ENCODE peak calls at places on chromosome 6, in ten cellular contexts. Y is retinal pigment epithelial cell, A is IMR-90, S is ovary, D is astrocyte of the spinal cord, N is B cell, I is omental fat pad, X is nephron progenitor cell, C is transverse colon, M is mesothelial cell of epicardium. H is an unnamed sample.

GRCh38 chr6:56714982-56715456 is 72.3 kb upstream of the DST start:
- DNase-seq in Y (peak), A (peak), S (no peak), D (peak), N (no peak), I (no peak), X (no peak), C (no peak), M (no peak), H (peak)

GRCh38 chr6:42693725-42694323 is 28.6 kb downstream of the PRPH2 start:
- DNase-seq in Y (no peak), A (no peak), S (no peak), D (no peak), N (no peak), I (no peak), X (no peak), C (no peak), M (no peak), H (no peak)

GRCh38 chr6:73579851-73580246 is 59.0 kb upstream of the EEF1A1 start:
- DNase-seq in Y (peak), A (peak), S (peak), D (peak), N (no peak), I (no peak), X (no peak), C (no peak), M (no peak), H (peak)

GRCh38 chr6:89069536-89070163 is 10.9 kb upstream of the PNRC1 start:
- DNase-seq in Y (no peak), A (no peak), S (no peak), D (no peak), N (no peak), I (no peak), X (no peak), C (no peak), M (no peak), H (no peak)

GRCh38 chr6:123904228-123904627 is 100.6 kb downstream of the NKAIN2 start:
- DNase-seq in Y (no peak), A (no peak), S (no peak), D (no peak), N (no peak), I (no peak), X (no peak), C (no peak), M (no peak), H (no peak)

GRCh38 chr6:161233986-161234620 is 39.8 kb downstream of the AGPAT4 start:
- DNase-seq in Y (peak), A (peak), S (peak), D (peak), N (no peak), I (peak), X (no peak), C (peak), M (peak), H (no peak)

GRCh38 chr6:52584203-52584602 is 7.3 kb upstream of the TRAM2 start:
- DNase-seq in Y (no peak), A (no peak), S (no peak), D (no peak), N (no peak), I (no peak), X (no peak), C (no peak), M (no peak), H (no peak)

GRCh38 chr6:104855507-104855906 is 4.2 kb downstream of the HACE1 start:
- DNase-seq in Y (peak), A (peak), S (no peak), D (peak), N (no peak), I (no peak), X (no peak), C (no peak), M (no peak), H (no peak)

GRCh38 chr6:111731404-111732195 is 125.9 kb upstream of the TRAF3IP2 start:
- DNase-seq in Y (no peak), A (peak), S (no peak), D (peak), N (peak), I (no peak), X (no peak), C (no peak), M (no peak), H (no peak)

GRCh38 chr6:72776456-72776855 is 154.6 kb downstream of the KCNQ5 start:
- DNase-seq in Y (no peak), A (no peak), S (no peak), D (no peak), N (no peak), I (no peak), X (no peak), C (no peak), M (no peak), H (no peak)

GRCh38 chr6:125794342-125795137 is 3.8 kb downstream of the NCOA7 start:
- DNase-seq in Y (no peak), A (peak), S (no peak), D (no peak), N (no peak), I (no peak), X (no peak), C (no peak), M (no peak), H (no peak)

GRCh38 chr6:153231048-153231635 is 100.1 kb upstream of the RGS17 start:
- DNase-seq in Y (peak), A (peak), S (no peak), D (peak), N (no peak), I (peak), X (peak), C (peak), M (peak), H (peak)

GRCh38 chr6:14282326-14282725 is 164.8 kb downstream of the CD83 start:
- DNase-seq in Y (no peak), A (no peak), S (no peak), D (no peak), N (no peak), I (no peak), X (no peak), C (no peak), M (no peak), H (no peak)

GRCh38 chr6:47168176-47168575 is 126.0 kb upstream of the ADGRF1 start:
- DNase-seq in Y (peak), A (peak), S (peak), D (peak), N (no peak), I (peak), X (no peak), C (peak), M (no peak), H (peak)

GRCh38 chr6:126020305-126021050 is 34.1 kb downstream of the TRMT11 start:
- DNase-seq in Y (no peak), A (peak), S (no peak), D (peak), N (no peak), I (no peak), X (no peak), C (no peak), M (no peak), H (no peak)

GRCh38 chr6:135251964-135252429 is 70.9 kb downstream of the MYB start:
- DNase-seq in Y (no peak), A (peak), S (no peak), D (peak), N (no peak), I (no peak), X (no peak), C (peak), M (no peak), H (no peak)

GRCh38 chr6:7311171-7311570 is 1.8 kb downstream of the SSR1 start:
- DNase-seq in Y (no peak), A (no peak), S (no peak), D (peak), N (no peak), I (no peak), X (no peak), C (no peak), M (no peak), H (no peak)

GRCh38 chr6:27766405-27766804 is 145.8 kb downstream of the OR2B2 start:
- DNase-seq in Y (no peak), A (no peak), S (no peak), D (no peak), N (no peak), I (no peak), X (no peak), C (no peak), M (no peak), H (no peak)

GRCh38 chr6:340991-341827 is 48.9 kb downstream of the DUSP22 start:
- DNase-seq in Y (no peak), A (no peak), S (no peak), D (no peak), N (peak), I (no peak), X (no peak), C (peak), M (no peak), H (no peak)

GRCh38 chr6:145842693-145843546 is 28.3 kb upstream of the FBXO30 start:
- DNase-seq in Y (no peak), A (peak), S (no peak), D (no peak), N (no peak), I (no peak), X (no peak), C (no peak), M (no peak), H (no peak)

GRCh38 chr6:1311400-1312192 is at the start of gene FOXQ1:
- DNase-seq in Y (no peak), A (peak), S (no peak), D (peak), N (peak), I (no peak), X (peak), C (peak), M (peak), H (peak)

GRCh38 chr6:137853569-137854213 is 13.4 kb upstream of the TNFAIP3 start:
- DNase-seq in Y (no peak), A (peak), S (no peak), D (peak), N (no peak), I (no peak), X (no peak), C (no peak), M (no peak), H (no peak)

GRCh38 chr6:123926000-123926399 is 122.3 kb downstream of the NKAIN2 start:
- DNase-seq in Y (no peak), A (peak), S (no peak), D (peak), N (no peak), I (no peak), X (no peak), C (no peak), M (no peak), H (no peak)

GRCh38 chr6:166936079-166936787 is 20.1 kb downstream of the RNASET2 start:
- DNase-seq in Y (no peak), A (no peak), S (no peak), D (no peak), N (peak), I (no peak), X (peak), C (no peak), M (no peak), H (no peak)

GRCh38 chr6:6285679-6286078 is 34.8 kb downstream of the F13A1 start:
- DNase-seq in Y (no peak), A (no peak), S (no peak), D (no peak), N (no peak), I (no peak), X (no peak), C (no peak), M (no peak), H (no peak)

GRCh38 chr6:10347561-10348327 is 67.1 kb downstream of the TFAP2A start:
- DNase-seq in Y (no peak), A (peak), S (no peak), D (no peak), N (no peak), I (no peak), X (no peak), C (no peak), M (no peak), H (no peak)

GRCh38 chr6:18785810-18786490 is 398.8 kb downstream of the RNF144B start:
- DNase-seq in Y (no peak), A (no peak), S (no peak), D (no peak), N (no peak), I (no peak), X (no peak), C (no peak), M (no peak), H (no peak)

GRCh38 chr6:30591008-30591407 is 19.8 kb downstream of the ABCF1 start:
- DNase-seq in Y (no peak), A (peak), S (no peak), D (peak), N (no peak), I (no peak), X (no peak), C (no peak), M (peak), H (peak)

GRCh38 chr6:168016756-168017525 is 19.5 kb downstream of the KIF25 start:
- DNase-seq in Y (no peak), A (no peak), S (no peak), D (peak), N (no peak), I (no peak), X (no peak), C (no peak), M (no peak), H (no peak)

GRCh38 chr6:162798546-162798945 is 70.8 kb downstream of the PACRG start:
- DNase-seq in Y (no peak), A (no peak), S (no peak), D (no peak), N (no peak), I (no peak), X (no peak), C (no peak), M (no peak), H (no peak)

GRCh38 chr6:44234101-44235090 is 11.0 kb downstream of the SLC29A1 start:
- DNase-seq in Y (no peak), A (peak), S (peak), D (peak), N (no peak), I (no peak), X (peak), C (peak), M (no peak), H (peak)

GRCh38 chr6:69796081-69796626 is 656 bp downstream of the LMBRD1 start:
- DNase-seq in Y (no peak), A (peak), S (no peak), D (peak), N (peak), I (peak), X (no peak), C (peak), M (no peak), H (peak)

GRCh38 chr6:20755631-20756030 is 221.4 kb downstream of the CDKAL1 start:
- DNase-seq in Y (no peak), A (peak), S (no peak), D (peak), N (no peak), I (no peak), X (no peak), C (no peak), M (no peak), H (no peak)

GRCh38 chr6:130967502-130968469 is 95.3 kb downstream of the EPB41L2 start:
- DNase-seq in Y (no peak), A (peak), S (no peak), D (no peak), N (no peak), I (no peak), X (no peak), C (no peak), M (no peak), H (no peak)

GRCh38 chr6:141326426-141326825 is 806.3 kb upstream of the GJE1 start:
- DNase-seq in Y (peak), A (peak), S (peak), D (peak), N (peak), I (peak), X (no peak), C (no peak), M (no peak), H (peak)

GRCh38 chr6:16128759-16129622 is at the start of gene MYLIP:
- DNase-seq in Y (peak), A (peak), S (peak), D (peak), N (peak), I (peak), X (peak), C (peak), M (peak), H (peak)

GRCh38 chr6:16127471-16127870 is 1.4 kb upstream of the MYLIP start:
- DNase-seq in Y (no peak), A (no peak), S (no peak), D (no peak), N (no peak), I (no peak), X (no peak), C (no peak), M (no peak), H (no peak)

GRCh38 chr6:16130932-16131387 is 2.1 kb downstream of the MYLIP start:
- DNase-seq in Y (peak), A (peak), S (peak), D (peak), N (peak), I (no peak), X (peak), C (peak), M (no peak), H (peak)

GRCh38 chr6:16130437-16130891 is 1.6 kb downstream of the MYLIP start:
- DNase-seq in Y (no peak), A (no peak), S (no peak), D (peak), N (no peak), I (no peak), X (peak), C (peak), M (no peak), H (peak)

DNA sequence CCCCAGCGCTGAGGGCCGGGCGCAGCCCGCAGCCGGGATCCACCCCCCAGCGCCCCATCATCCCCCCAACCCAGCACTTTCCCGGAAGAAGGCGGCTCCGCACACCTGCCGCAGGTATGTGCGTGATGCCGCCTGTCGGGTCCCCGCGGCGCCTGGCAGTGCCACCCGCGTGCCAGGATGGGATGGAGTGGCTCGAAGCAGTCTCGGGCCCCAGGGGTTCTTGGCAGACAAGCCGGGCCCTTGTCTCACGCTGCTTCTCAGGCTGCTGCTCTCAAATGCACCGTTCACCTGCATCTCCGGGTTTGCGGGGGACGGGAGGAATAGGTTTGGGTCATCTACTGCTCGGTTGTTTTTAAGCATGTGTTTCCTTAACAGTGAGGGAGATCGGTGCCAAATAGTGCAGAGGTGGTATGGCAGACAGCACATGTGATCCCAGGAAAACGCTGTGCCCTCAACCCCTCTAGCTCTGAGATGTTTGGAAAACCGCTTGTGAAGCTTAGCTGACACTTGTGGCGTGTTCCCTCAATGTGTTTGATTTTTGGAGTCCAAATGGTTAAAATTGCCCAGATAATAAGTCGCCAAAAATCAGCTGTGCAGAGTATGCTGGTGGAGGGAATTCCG is 847 bp downstream of the MYLIP start:
- DNase-seq in Y (no peak), A (peak), S (peak), D (peak), N (no peak), I (no peak), X (no peak), C (peak), M (peak), H (peak)
- TF ChIP-seq CTCF in Y (no peak), A (no peak), S (no peak), D (no peak), N (no peak), I (no peak), X (no peak), C (no peak), M (no peak), H (no peak)

GRCh38 chr6:117191009-117191408 is 74.3 kb upstream of the VGLL2 start:
- DNase-seq in Y (no peak), A (no peak), S (no peak), D (no peak), N (no peak), I (no peak), X (no peak), C (no peak), M (no peak), H (no peak)

GRCh38 chr6:117191448-117191847 is 73.9 kb upstream of the VGLL2 start:
- DNase-seq in Y (no peak), A (no peak), S (no peak), D (no peak), N (no peak), I (no peak), X (no peak), C (no peak), M (no peak), H (no peak)

DNA sequence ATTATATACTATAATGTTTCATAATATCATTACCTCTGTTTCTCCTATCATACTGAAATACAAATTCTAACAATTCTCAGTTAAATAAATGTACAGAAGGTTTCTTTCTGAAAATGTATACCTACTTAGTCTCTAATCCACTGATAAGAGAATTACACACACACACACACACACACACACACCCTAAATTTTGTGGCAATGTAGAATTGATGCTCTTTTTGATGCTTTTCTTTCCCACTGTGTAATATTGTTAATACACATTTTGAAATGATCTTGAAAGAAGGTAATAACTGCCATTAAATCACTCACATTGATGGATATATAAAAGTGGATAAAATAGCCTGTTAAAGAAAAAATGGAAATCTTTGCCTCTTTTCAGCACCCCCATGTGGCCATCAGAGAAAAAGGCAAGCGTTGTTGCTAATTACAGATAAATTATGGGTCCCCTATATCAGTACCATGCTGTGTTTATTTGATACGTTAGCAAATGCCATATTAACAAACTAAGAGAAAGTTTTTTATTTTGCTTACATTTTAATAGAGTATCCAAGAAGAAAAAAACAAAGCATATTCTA is 76.6 kb upstream of the VGLL2 start:
- DNase-seq in Y (no peak), A (no peak), S (no peak), D (no peak), N (no peak), I (no peak), X (no peak), C (no peak), M (no peak), H (no peak)
- TF ChIP-seq CTCF in Y (peak), A (peak), S (no peak), D (peak), N (no peak), I (no peak), X (peak), C (peak), M (peak), H (peak)

GRCh38 chr6:3061501-3061941 is 6.8 kb upstream of the RIPK1 start:
- DNase-seq in Y (peak), A (peak), S (no peak), D (peak), N (no peak), I (no peak), X (no peak), C (no peak), M (no peak), H (peak)
- TF ChIP-seq CTCF in Y (peak), A (peak), S (no peak), D (peak), N (no peak), I (no peak), X (no peak), C (no peak), M (no peak), H (no peak)

DNA sequence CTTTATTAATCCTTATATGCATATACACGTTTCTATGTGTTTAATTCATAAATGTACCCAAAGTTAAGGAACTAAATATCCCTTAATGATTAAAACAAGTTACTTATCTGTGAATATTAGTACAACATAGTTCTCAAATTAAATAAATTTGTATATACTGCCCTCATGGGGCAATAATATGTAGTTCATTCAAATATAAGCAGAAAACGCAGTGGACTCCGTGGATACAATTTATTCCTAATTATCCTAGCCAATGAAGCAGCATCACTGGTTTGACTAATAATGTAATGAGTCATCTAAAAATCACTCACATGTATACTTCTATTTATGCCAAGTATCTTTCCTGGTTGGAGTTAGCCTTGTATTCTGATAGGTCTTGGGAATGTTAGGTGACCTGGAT is 111.6 kb downstream of the TBC1D32 start:
- DNase-seq in Y (peak), A (peak), S (no peak), D (peak), N (no peak), I (no peak), X (no peak), C (no peak), M (no peak), H (no peak)
- TF ChIP-seq CTCF in Y (peak), A (peak), S (no peak), D (no peak), N (no peak), I (no peak), X (no peak), C (no peak), M (peak), H (no peak)

DNA sequence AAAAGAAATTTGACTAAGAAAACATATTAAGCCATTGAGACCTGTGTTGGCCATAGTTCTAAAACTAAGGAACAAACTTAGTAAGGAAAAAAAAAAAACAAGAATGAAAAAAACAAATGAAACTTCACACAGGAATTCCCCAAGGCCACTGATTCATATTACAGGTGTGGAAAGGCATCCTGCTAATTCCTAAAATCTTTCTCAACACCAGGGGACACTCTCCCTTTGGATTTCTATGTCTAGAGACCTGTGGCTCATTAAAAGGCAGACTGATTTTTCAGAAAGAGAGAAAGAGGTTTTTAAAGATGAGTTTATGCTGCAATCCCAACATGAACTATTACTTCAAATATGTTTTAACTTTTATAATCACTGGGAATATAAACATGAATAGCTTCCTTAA is at the start of gene OR12D1:
- DNase-seq in Y (no peak), A (no peak), S (no peak), D (no peak), N (no peak), I (no peak), X (no peak), C (no peak), M (no peak), H (peak)
- TF ChIP-seq CTCF in Y (peak), A (no peak), S (no peak), D (peak), N (no peak), I (no peak), X (no peak), C (no peak), M (no peak), H (peak)

H was measured in Calu3.